ENCODE peak calls at places on chromosomes 2 and 18, in ten cellular contexts. G, R, M, B, I, O, U, W, J and N are unnamed samples.
A peak's percentile ranks its signal among the peaks of the same experiment; 100 is the strongest.

GRCh38 chr2:156118753-156119416 is 213.6 kb downstream of the NR4A2 start:
- DNase-seq in I (no peak), W (no peak), G (no peak), R (no peak), J (no peak), M (no peak), U (peak; percentile 8), O (no peak), B (no peak), N (no peak)

GRCh38 chr2:233247744-233248143 is 3.7 kb upstream of the ATG16L1 start:
- DNase-seq in B (no peak), I (no peak), J (no peak), U (peak; percentile 55), O (no peak), G (no peak), M (no peak), W (no peak), R (no peak), N (peak; percentile 78)

GRCh38 chr2:16138811-16139662 is 198.7 kb downstream of the MYCN start:
- DNase-seq in R (no peak), B (no peak), J (no peak), U (no peak), I (no peak), M (no peak), G (no peak), O (no peak), W (no peak), N (no peak)

GRCh38 chr2:180730976-180731375 is 249.4 kb upstream of the UBE2E3 start:
- DNase-seq in B (no peak), J (peak; percentile 66), O (no peak), M (no peak), G (no peak), R (peak; percentile 36), I (no peak), U (peak; percentile 45), W (no peak), N (no peak)

GRCh38 chr2:161556440-161556839 is 67.8 kb upstream of the SLC4A10 start:
- DNase-seq in U (no peak), O (no peak), B (no peak), R (no peak), G (no peak), M (no peak), I (no peak), W (no peak), J (peak; percentile 5), N (no peak)

GRCh38 chr18:79400091-79400590 is 4.4 kb downstream of the NFATC1 start:
- DNase-seq in I (peak; percentile 93), O (peak; percentile 87), G (no peak), U (peak; percentile 20), R (peak; percentile 53), J (no peak), B (peak; percentile 64), W (peak; percentile 85), M (no peak), N (no peak)

GRCh38 chr2:154229971-154230370 is 358.2 kb downstream of the GALNT13 start:
- DNase-seq in B (no peak), I (no peak), R (no peak), G (no peak), M (no peak), O (no peak), U (no peak), W (no peak), J (no peak), N (no peak)

GRCh38 chr2:5539281-5540211 is 152.6 kb upstream of the SOX11 start:
- DNase-seq in G (no peak), O (no peak), B (no peak), W (no peak), R (no peak), M (no peak), I (no peak), J (peak; percentile 25), U (no peak), N (no peak)

GRCh38 chr18:47260138-47260923 is 8.9 kb upstream of the SKOR2 start:
- DNase-seq in B (peak; percentile 55), W (no peak), I (no peak), R (peak; percentile 44), G (peak; percentile 55), O (peak; percentile 66), U (peak; percentile 27), M (no peak), J (peak; percentile 50), N (no peak)

GRCh38 chr18:35376393-35376741 is 770 bp downstream of the ZNF396 start:
- DNase-seq in J (no peak), B (no peak), U (no peak), W (no peak), M (no peak), O (peak; percentile 73), G (peak; percentile 47), I (peak; percentile 90), R (no peak), N (peak; percentile 61)

GRCh38 chr18:57438669-57439616 is 3.8 kb downstream of the ONECUT2 start:
- DNase-seq in R (no peak), B (no peak), G (no peak), O (no peak), W (no peak), I (no peak), J (no peak), M (no peak), U (no peak), N (no peak)

GRCh38 chr2:85525029-85525428 is 13.9 kb upstream of the MAT2A start:
- DNase-seq in U (no peak), W (no peak), M (no peak), J (no peak), O (no peak), G (no peak), R (no peak), I (peak; percentile 25), B (no peak), N (no peak)

GRCh38 chr2:217853301-217853881 is 149.4 kb downstream of the TNS1 start:
- DNase-seq in W (peak; percentile 43), O (no peak), G (no peak), I (peak; percentile 62), U (peak; percentile 88), M (peak; percentile 46), J (peak; percentile 36), R (peak; percentile 62), B (no peak), N (no peak)

GRCh38 chr2:148640767-148641166 is 3.8 kb upstream of the EPC2 start:
- DNase-seq in O (no peak), J (peak; percentile 60), R (peak; percentile 57), I (no peak), G (no peak), U (peak; percentile 56), B (no peak), W (no peak), M (peak; percentile 24), N (no peak)
- TF ChIP-seq CTCF in O (no peak), J (peak; percentile 48), R (peak; percentile 15), I (no peak), G (no peak), U (peak; percentile 36), B (peak; percentile 28), W (peak; percentile 43), M (peak; percentile 49), N (no peak)

GRCh38 chr2:240687741-240688562 is 3.7 kb upstream of the AQP12A start:
- DNase-seq in J (no peak), G (no peak), I (no peak), U (no peak), B (no peak), O (no peak), M (no peak), W (peak; percentile 75), R (no peak), N (no peak)

GRCh38 chr2:240688563-240688919 is 3.1 kb upstream of the AQP12A start:
- DNase-seq in M (no peak), R (no peak), W (peak; percentile 67), O (no peak), I (peak; percentile 60), U (no peak), B (no peak), G (no peak), J (no peak), N (no peak)

GRCh38 chr2:240687045-240687740 is 4.5 kb upstream of the AQP12A start:
- DNase-seq in U (no peak), J (no peak), O (no peak), M (no peak), I (no peak), B (no peak), R (no peak), G (no peak), W (no peak), N (no peak)

GRCh38 chr2:240686460-240686859 is 3.8 kb upstream of the AQP12B start:
- DNase-seq in I (no peak), R (no peak), B (no peak), G (no peak), U (no peak), W (no peak), M (no peak), J (no peak), O (no peak), N (no peak)

GRCh38 chr2:240685771-240686371 is 3.2 kb upstream of the AQP12B start:
- DNase-seq in I (no peak), U (no peak), M (no peak), G (no peak), O (no peak), R (no peak), J (no peak), B (no peak), W (no peak), N (no peak)
- TF ChIP-seq CTCF in I (no peak), U (no peak), M (no peak), G (no peak), O (no peak), R (no peak), J (no peak), B (no peak), W (no peak), N (no peak)

DNA sequence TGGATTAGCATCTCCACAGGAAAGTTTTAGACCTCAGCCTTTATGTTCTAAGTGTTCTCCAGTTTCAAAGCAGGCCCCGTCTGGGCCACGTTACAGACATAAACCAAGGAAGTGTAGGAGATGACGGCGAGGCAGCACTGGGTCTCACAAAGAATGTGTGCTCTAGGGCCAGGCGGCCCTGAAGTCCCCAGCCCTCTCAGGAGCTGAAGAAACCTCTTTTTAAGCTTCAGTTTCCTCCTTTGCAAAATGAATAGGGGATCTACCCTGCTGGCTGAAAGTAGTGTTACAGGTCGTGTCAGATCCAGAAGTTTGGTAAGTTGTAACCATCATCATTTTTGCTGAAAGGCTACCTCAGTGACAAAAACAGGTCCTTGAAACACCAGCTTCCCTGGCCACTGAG is 81.7 kb downstream of the SPRED2 start:
- DNase-seq in B (no peak), R (no peak), I (no peak), W (no peak), O (no peak), G (no peak), U (no peak), M (no peak), J (peak; percentile 43), N (no peak)
- TF ChIP-seq CTCF in B (no peak), R (peak; percentile 49), I (no peak), W (peak; percentile 68), O (no peak), G (no peak), U (peak; percentile 47), M (no peak), J (peak; percentile 56), N (peak; percentile 29)

DNA sequence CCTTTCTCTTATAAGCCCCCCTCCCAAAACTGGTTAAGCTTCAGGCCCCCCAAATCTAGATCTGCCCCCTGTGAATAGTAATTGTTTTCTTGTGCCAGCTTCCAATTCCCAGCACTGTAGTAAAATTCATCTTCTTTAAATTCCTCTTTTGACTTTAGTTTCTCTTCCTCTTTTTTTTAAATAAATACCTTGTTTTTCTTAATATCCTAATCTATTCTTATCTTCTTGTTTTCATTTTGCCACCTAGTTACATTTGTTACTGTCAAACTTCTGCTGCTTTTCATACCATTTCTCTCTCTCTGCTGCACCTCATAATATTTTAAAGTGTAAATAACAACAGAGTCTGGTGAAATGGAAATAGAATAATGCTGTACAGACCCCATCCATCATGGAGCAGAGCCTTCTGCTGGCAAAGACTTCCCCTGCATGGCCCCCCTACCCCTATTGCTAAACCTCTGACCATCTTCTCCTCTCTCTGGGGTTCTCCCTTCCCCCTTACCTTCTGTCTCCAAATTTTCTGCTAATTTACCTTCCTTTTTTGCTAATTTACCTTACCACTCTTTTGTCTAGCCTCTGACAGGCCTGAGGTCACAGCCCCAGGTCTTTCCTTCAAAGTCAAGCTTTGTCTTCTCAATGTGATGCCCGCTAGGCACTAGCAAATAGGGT is 94.9 kb upstream of the PAPOLG start:
- DNase-seq in I (no peak), B (no peak), J (no peak), M (no peak), O (no peak), U (no peak), G (no peak), W (no peak), R (no peak), N (no peak)
- TF ChIP-seq CTCF in I (no peak), B (no peak), J (no peak), M (no peak), O (no peak), U (no peak), G (no peak), W (no peak), R (no peak), N (no peak)